ENCODE peak calls at places on chromosomes 13 and 19, in five cellular contexts. Y is body of pancreas, A is uterus, W is HCT116, Q is neural progenitor cell. B is an unnamed sample. For H3K4me1, the result is how much of the 10 kb centered on the place peaks cover.

GRCh38 chr19:37472165-37472564 is 3.0 kb downstream of the ZNF570 start:
- DNase-seq in Y (no peak), A (no peak), W (no peak), Q (no peak), B (no peak)

GRCh38 chr19:35136977-35137702 is 1.5 kb upstream of the FXYD1 start:
- DNase-seq in Y (peak), A (no peak), W (no peak), Q (no peak), B (no peak)

GRCh38 chr19:17718988-17719711 is at the start of gene MAP1S:
- DNase-seq in Y (peak), A (peak), W (no peak), Q (peak), B (peak)

GRCh38 chr19:14814982-14815381 is 20.0 kb downstream of the OR7A5 start:
- DNase-seq in Y (no peak), A (no peak), W (no peak), Q (no peak), B (no peak)

GRCh38 chr19:4713384-4713951 is 10.2 kb downstream of the DPP9 start:
- DNase-seq in Y (peak), A (peak), W (peak), Q (no peak), B (no peak)

GRCh38 chr13:41075034-41075433 is 13.7 kb downstream of the WBP4 start:
- DNase-seq in Y (peak), A (no peak), W (no peak), Q (peak), B (peak)

GRCh38 chr13:97627566-97627965 is 193.6 kb downstream of the RAP2A start:
- DNase-seq in Y (peak), A (peak), W (no peak), Q (peak), B (no peak)

GRCh38 chr19:45470147-45471081 is 2.6 kb downstream of the FOSB start:
- DNase-seq in Y (no peak), A (peak), W (no peak), Q (no peak), B (peak)

GRCh38 chr13:46097015-46097414 is 7.8 kb downstream of the CPB2 start:
- DNase-seq in Y (peak), A (no peak), W (no peak), Q (no peak), B (no peak)

GRCh38 chr13:48009298-48009697 is 8.2 kb upstream of the SUCLA2 start:
- DNase-seq in Y (no peak), A (no peak), W (no peak), Q (no peak), B (no peak)

GRCh38 chr13:81017525-81018152 is 676.7 kb upstream of the SPRY2 start:
- DNase-seq in Y (no peak), A (no peak), W (peak), Q (peak), B (no peak)

GRCh38 chr19:51514866-51515481 is 13.4 kb upstream of the SIGLEC12 start:
- DNase-seq in Y (peak), A (no peak), W (peak), Q (peak), B (peak)

GRCh38 chr13:83178008-83178407 is 704.3 kb downstream of the SLITRK1 start:
- DNase-seq in Y (no peak), A (no peak), W (no peak), Q (no peak), B (no peak)

GRCh38 chr19:14473915-14474578 is 1.1 kb downstream of the PTGER1 start:
- DNase-seq in Y (no peak), A (no peak), W (no peak), Q (no peak), B (no peak)

GRCh38 chr13:55155046-55155445 is 1985.7 kb upstream of the PRR20A start:
- DNase-seq in Y (no peak), A (no peak), W (no peak), Q (no peak), B (no peak)

GRCh38 chr13:31767175-31767900 is 28.0 kb downstream of the RXFP2 start:
- DNase-seq in Y (no peak), A (no peak), W (no peak), Q (no peak), B (no peak)

GRCh38 chr19:3276341-3276799 is 51.9 kb downstream of the CELF5 start:
- DNase-seq in Y (peak), A (no peak), W (peak), Q (peak), B (no peak)

GRCh38 chr19:34508540-34508939 is 27.0 kb downstream of the WTIP start:
- DNase-seq in Y (no peak), A (no peak), W (no peak), Q (no peak), B (no peak)

GRCh38 chr19:10152100-10152499 is 32.4 kb upstream of the EIF3G start:
- DNase-seq in Y (no peak), A (no peak), W (no peak), Q (no peak), B (no peak)

GRCh38 chr13:45292176-45292575 is 48.8 kb downstream of the TPT1 start:
- DNase-seq in Y (no peak), A (no peak), W (peak), Q (no peak), B (no peak)

GRCh38 chr13:85520445-85520844 is 278.8 kb downstream of the SLITRK6 start:
- DNase-seq in Y (no peak), A (no peak), W (no peak), Q (no peak), B (no peak)

GRCh38 chr19:45745606-45746005 is 12.4 kb downstream of the MEIOSIN start:
- DNase-seq in Y (no peak), A (no peak), W (no peak), Q (no peak), B (no peak)

GRCh38 chr13:70043685-70044084 is 63.9 kb upstream of the ATXN8OS start:
- DNase-seq in Y (no peak), A (no peak), W (no peak), Q (no peak), B (no peak)

GRCh38 chr13:95117092-95117491 is 184.2 kb downstream of the ABCC4 start:
- DNase-seq in Y (no peak), A (no peak), W (no peak), Q (no peak), B (no peak)

GRCh38 chr13:107124129-107124718 is 556.3 kb upstream of the ARGLU1 start:
- DNase-seq in Y (no peak), A (no peak), W (no peak), Q (peak), B (no peak)

GRCh38 chr19:4297901-4298771 is 4.1 kb downstream of the TMIGD2 start:
- DNase-seq in Y (no peak), A (no peak), W (no peak), Q (peak), B (no peak)

GRCh38 chr13:50082426-50083283 is 67.4 kb downstream of the KCNRG start:
- DNase-seq in Y (peak), A (peak), W (peak), Q (peak), B (peak)

GRCh38 chr19:21328402-21328801 is 808 bp downstream of the ZNF708 start:
- DNase-seq in Y (no peak), A (no peak), W (no peak), Q (peak), B (no peak)

GRCh38 chr19:33273881-33274662 is 28.3 kb downstream of the CEBPA start:
- DNase-seq in Y (peak), A (peak), W (peak), Q (no peak), B (peak)

GRCh38 chr19:15563325-15563794 is 51.7 kb upstream of the CYP4F8 start:
- DNase-seq in Y (peak), A (no peak), W (no peak), Q (no peak), B (no peak)

GRCh38 chr13:99894835-99895427 is 76.6 kb downstream of the ZIC5 start:
- DNase-seq in Y (no peak), A (no peak), W (no peak), Q (peak), B (peak)

GRCh38 chr13:44417876-44418275 is 44.3 kb downstream of the SERP2 start:
- DNase-seq in Y (no peak), A (no peak), W (no peak), Q (no peak), B (no peak)

GRCh38 chr19:50167314-50167721 is 4.2 kb upstream of the IZUMO2 start:
- DNase-seq in Y (peak), A (no peak), W (no peak), Q (peak), B (no peak)

GRCh38 chr19:12052057-12052570 is 647 bp downstream of the ZNF878 start:
- DNase-seq in Y (peak), A (no peak), W (no peak), Q (no peak), B (no peak)

GRCh38 chr13:45807520-45808099 is 43.9 kb downstream of the SIAH3 start:
- DNase-seq in Y (peak), A (no peak), W (peak), Q (peak), B (no peak)

GRCh38 chr13:41883147-41883546 is 77.8 kb downstream of the VWA8 start:
- DNase-seq in Y (no peak), A (no peak), W (no peak), Q (no peak), B (no peak)

GRCh38 chr13:20270163-20270865 is 38.2 kb upstream of the GJB6 start:
- DNase-seq in Y (no peak), A (no peak), W (no peak), Q (no peak), B (no peak)

GRCh38 chr13:110272651-110273050 is 34.3 kb downstream of the COL4A1 start:
- DNase-seq in Y (no peak), A (no peak), W (no peak), Q (no peak), B (no peak)
- H3K4me1 ChIP-seq in Y (under half), A (under half), W (under half), Q (under half), B (under half)

GRCh38 chr19:40604647-40605200 is 3.6 kb downstream of the LTBP4 start:
- DNase-seq in Y (peak), A (peak), W (no peak), Q (peak), B (no peak)
- H3K27ac ChIP-seq in Y (peak), A (peak), W (peak), Q (no peak), B (peak)

GRCh38 chr19:43782689-43783231 is 2.0 kb upstream of the KCNN4 start:
- DNase-seq in Y (no peak), A (no peak), W (no peak), Q (no peak), B (no peak)
- H3K4me1 ChIP-seq in Y (under half), A (under half), W (half or more), Q (under half), B (half or more)

GRCh38 chr19:13117176-13117771 is 734 bp upstream of the TRMT1 start:
- DNase-seq in Y (no peak), A (no peak), W (peak), Q (no peak), B (peak)
- H3K27ac ChIP-seq in Y (peak), A (peak), W (peak), Q (no peak), B (peak)

DNA sequence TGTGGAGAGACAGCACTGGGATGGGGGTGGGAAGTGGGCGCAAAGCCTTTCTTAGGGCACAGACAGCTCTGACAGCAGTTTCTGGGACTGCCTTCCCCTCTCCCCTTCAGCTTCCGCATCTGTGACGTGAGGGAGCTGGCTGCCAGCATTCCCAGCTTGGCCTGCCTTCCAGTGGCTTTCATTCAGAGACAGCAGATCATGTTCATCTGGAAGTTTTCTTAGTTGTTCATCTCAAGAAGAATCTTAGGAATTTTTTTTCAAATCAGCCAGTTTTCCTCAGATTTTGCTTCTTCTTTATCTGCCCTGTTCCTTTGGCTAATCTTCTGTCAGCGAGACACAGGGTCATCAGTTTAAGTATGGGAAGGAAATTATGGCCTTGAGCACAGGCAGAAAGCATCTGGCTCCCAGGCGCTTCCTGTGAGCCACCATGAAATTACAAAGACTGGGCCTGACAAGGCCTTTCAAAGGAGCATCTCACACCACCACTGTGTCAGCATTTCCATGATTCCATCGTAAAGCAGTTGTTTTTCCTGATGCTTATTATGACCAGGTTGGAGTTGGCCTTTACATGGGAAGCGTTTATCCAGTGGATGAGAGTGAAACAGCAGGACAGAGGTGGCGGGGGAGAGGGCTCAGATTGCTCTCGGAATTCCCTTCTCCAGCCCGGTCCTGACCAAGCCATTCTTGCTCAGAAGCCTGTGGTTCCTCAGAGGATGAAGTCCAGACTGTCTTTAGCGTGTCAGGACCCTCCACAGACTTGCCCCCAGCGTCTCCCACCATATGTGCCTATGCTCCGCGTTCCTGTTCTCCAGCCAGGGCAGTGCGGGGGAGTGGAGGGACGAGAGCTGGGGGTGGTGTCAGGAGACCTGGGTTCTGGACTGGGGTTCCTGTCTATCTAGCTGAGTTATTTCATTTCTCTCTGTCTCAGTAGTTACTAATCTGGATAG is 43.6 kb downstream of the ARHGAP35 start:
- DNase-seq in Y (peak), A (peak), W (no peak), Q (no peak), B (no peak)
- H3K4me1 ChIP-seq in Y (under half), A (under half), W (half or more), Q (under half), B (under half)

DNA sequence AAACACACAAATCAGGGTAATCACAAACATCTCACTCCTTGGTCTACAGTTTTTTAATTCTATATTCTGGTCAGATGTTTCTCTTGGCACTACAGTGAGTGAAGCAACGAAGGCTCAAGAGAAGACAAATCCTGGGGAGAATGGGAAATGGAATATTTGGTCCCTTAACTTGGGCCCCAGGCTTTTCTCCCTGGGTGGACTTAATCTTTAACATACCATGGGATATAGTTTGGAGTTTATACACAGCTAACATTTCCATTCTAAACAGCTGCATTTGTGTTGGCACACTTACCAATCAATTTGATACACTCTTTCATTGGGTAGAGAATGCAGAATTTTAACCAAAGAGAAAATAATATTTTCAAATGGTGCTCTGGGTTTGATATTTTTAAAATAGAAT is 1132.6 kb upstream of the SLC10A2 start:
- DNase-seq in Y (no peak), A (no peak), W (no peak), Q (no peak), B (no peak)
- H3K27ac ChIP-seq in Y (no peak), A (no peak), W (no peak), Q (no peak), B (no peak)

GRCh38 chr19:872266-872951 is 12.9 kb downstream of the CFD start:
- DNase-seq in Y (no peak), A (no peak), W (peak), Q (peak), B (peak)
- H3K4me1 ChIP-seq in Y (under half), A (under half), W (under half), Q (under half), B (under half)

B was measured in CD4-positive, CD25-positive, alpha-beta regulatory T cell.